ENCODE peak calls at places on chromosomes 12 and 14, in ten cellular contexts. V is heart right ventricle; M is breast epithelium; Z is mammary epithelial cell; C is mesendoderm; D is choroid plexus epithelial cell; G is AG09309; P is CD4-positive, alpha-beta memory T cell; U is AG10803; S is cardiac fibroblast. T is an unnamed sample.

GRCh38 chr14:74846968-74847549 is 28.9 kb downstream of the PROX2 start:
- DNase-seq in V (no peak), M (no peak), Z (peak), C (no peak), D (peak), G (no peak), P (no peak), U (peak), S (peak), T (peak)

GRCh38 chr14:76968621-76969063 is 59.9 kb downstream of the IRF2BPL start:
- DNase-seq in V (no peak), M (no peak), Z (no peak), C (peak), D (no peak), G (no peak), P (no peak), U (no peak), S (no peak), T (no peak)

GRCh38 chr14:56474419-56475022 is 105.1 kb upstream of the TMEM260 start:
- DNase-seq in V (no peak), M (no peak), Z (peak), C (peak), D (peak), G (no peak), P (peak), U (peak), S (peak), T (peak)

GRCh38 chr12:95201056-95201670 is 16.1 kb downstream of the FGD6 start:
- DNase-seq in V (no peak), M (no peak), Z (peak), C (no peak), D (peak), G (no peak), P (no peak), U (peak), S (peak), T (peak)

GRCh38 chr12:7161327-7161726 is 28.2 kb upstream of the PEX5 start:
- DNase-seq in V (no peak), M (no peak), Z (no peak), C (no peak), D (no peak), G (no peak), P (no peak), U (no peak), S (no peak), T (no peak)

GRCh38 chr12:121514184-121514742 is 66.6 kb downstream of the KDM2B start:
- DNase-seq in V (no peak), M (no peak), Z (no peak), C (no peak), D (no peak), G (no peak), P (no peak), U (no peak), S (no peak), T (no peak)

GRCh38 chr12:75766263-75767160 is 255.1 kb upstream of the KRR1 start:
- DNase-seq in V (no peak), M (no peak), Z (peak), C (peak), D (peak), G (no peak), P (no peak), U (no peak), S (peak), T (peak)

GRCh38 chr12:77946541-77947021 is 115.9 kb downstream of the NAV3 start:
- DNase-seq in V (no peak), M (no peak), Z (peak), C (no peak), D (peak), G (no peak), P (no peak), U (peak), S (peak), T (peak)

GRCh38 chr12:64560395-64561301 is 49.6 kb upstream of the RASSF3 start:
- DNase-seq in V (no peak), M (no peak), Z (peak), C (no peak), D (peak), G (peak), P (no peak), U (peak), S (peak), T (peak)

GRCh38 chr12:92021665-92022033 is 124.0 kb downstream of the BTG1 start:
- DNase-seq in V (no peak), M (no peak), Z (no peak), C (peak), D (no peak), G (no peak), P (no peak), U (no peak), S (no peak), T (no peak)

GRCh38 chr12:100591979-100592378 is 18.5 kb downstream of the GAS2L3 start:
- DNase-seq in V (no peak), M (no peak), Z (no peak), C (no peak), D (no peak), G (no peak), P (no peak), U (no peak), S (no peak), T (no peak)

GRCh38 chr14:89947344-89947743 is 7.2 kb downstream of the EFCAB11 start:
- DNase-seq in V (no peak), M (no peak), Z (no peak), C (peak), D (no peak), G (no peak), P (no peak), U (no peak), S (no peak), T (no peak)

GRCh38 chr14:101500681-101501080 is 60.6 kb upstream of the DIO3 start:
- DNase-seq in V (no peak), M (peak), Z (no peak), C (no peak), D (no peak), G (no peak), P (no peak), U (no peak), S (no peak), T (no peak)

DNA sequence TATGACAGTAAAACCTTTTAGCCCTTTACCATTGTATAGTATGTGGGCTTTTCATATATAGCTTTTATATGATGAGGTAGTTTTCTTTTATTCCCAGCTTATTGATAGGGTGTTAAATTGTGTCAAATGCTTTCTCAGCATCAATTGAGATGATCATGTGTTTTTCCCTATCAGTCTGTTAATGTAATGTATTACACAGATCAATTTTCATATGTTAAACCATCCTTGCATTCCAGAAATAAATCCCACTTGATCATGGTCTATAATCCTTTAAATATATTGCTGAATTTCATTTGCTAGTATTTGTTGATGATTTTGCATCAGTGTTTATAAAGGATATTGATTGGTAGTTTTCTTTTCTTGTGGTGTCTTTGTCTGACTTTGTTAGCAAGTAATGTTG is 603.9 kb downstream of the TRHDE start:
- DNase-seq in V (no peak), M (no peak), Z (no peak), C (no peak), D (no peak), G (no peak), P (no peak), U (no peak), S (no peak), T (no peak)
- H3K4me3 ChIP-seq in V (no peak), M (no peak), Z (no peak), C (no peak), D (no peak), G (no peak), P (no peak), U (no peak), S (no peak), T (no peak)

GRCh38 chr14:37591311-37591940 is 3.6 kb downstream of the FOXA1 start:
- DNase-seq in V (peak), M (no peak), Z (no peak), C (peak), D (no peak), G (no peak), P (no peak), U (no peak), S (no peak), T (no peak)
- H3K4me3 ChIP-seq in V (no peak), M (no peak), Z (no peak), C (no peak), D (no peak), G (no peak), P (no peak), U (no peak), S (no peak), T (no peak)

GRCh38 chr12:39619316-39619659 is 315 bp downstream of the ABCD2 start:
- DNase-seq in V (no peak), M (no peak), Z (no peak), C (no peak), D (no peak), G (no peak), P (no peak), U (no peak), S (no peak), T (no peak)
- H3K4me3 ChIP-seq in V (peak), M (peak), Z (peak), C (no peak), D (peak), G (peak), P (peak), U (peak), S (peak), T (peak)

GRCh38 chr14:70018713-70019201 is 139.5 kb downstream of the SMOC1 start:
- DNase-seq in V (peak), M (peak), Z (no peak), C (no peak), D (peak), G (no peak), P (no peak), U (peak), S (no peak), T (peak)
- H3K4me3 ChIP-seq in V (peak), M (peak), Z (no peak), C (no peak), D (no peak), G (no peak), P (no peak), U (peak), S (no peak), T (peak)

GRCh38 chr12:118319627-118320026 is 53.1 kb downstream of the TAOK3 start:
- DNase-seq in V (no peak), M (no peak), Z (no peak), C (no peak), D (no peak), G (no peak), P (no peak), U (no peak), S (no peak), T (no peak)

GRCh38 chr12:118312578-118312977 is 60.1 kb downstream of the TAOK3 start:
- DNase-seq in V (no peak), M (no peak), Z (peak), C (no peak), D (no peak), G (no peak), P (no peak), U (no peak), S (no peak), T (no peak)

GRCh38 chr12:118317729-118318128 is 55.0 kb downstream of the TAOK3 start:
- DNase-seq in V (no peak), M (no peak), Z (no peak), C (no peak), D (no peak), G (no peak), P (no peak), U (no peak), S (no peak), T (no peak)

GRCh38 chr12:118318703-118319102 is 54.0 kb downstream of the TAOK3 start:
- DNase-seq in V (no peak), M (no peak), Z (no peak), C (no peak), D (no peak), G (no peak), P (no peak), U (no peak), S (no peak), T (no peak)

GRCh38 chr12:118315821-118316220 is 56.9 kb downstream of the TAOK3 start:
- DNase-seq in V (no peak), M (no peak), Z (no peak), C (no peak), D (no peak), G (no peak), P (no peak), U (no peak), S (no peak), T (no peak)
- H3K4me3 ChIP-seq in V (no peak), M (no peak), Z (no peak), C (no peak), D (no peak), G (no peak), P (no peak), U (no peak), S (no peak), T (no peak)

GRCh38 chr12:1591543-1591942 is 2.8 kb downstream of the FBXL14 start:
- DNase-seq in V (no peak), M (no peak), Z (no peak), C (peak), D (peak), G (no peak), P (no peak), U (no peak), S (no peak), T (peak)

GRCh38 chr12:1588574-1588944 is 5.8 kb downstream of the FBXL14 start:
- DNase-seq in V (no peak), M (no peak), Z (no peak), C (no peak), D (no peak), G (no peak), P (no peak), U (no peak), S (no peak), T (no peak)

GRCh38 chr12:1591029-1591428 is 3.4 kb downstream of the FBXL14 start:
- DNase-seq in V (no peak), M (no peak), Z (peak), C (peak), D (peak), G (no peak), P (peak), U (no peak), S (peak), T (peak)

GRCh38 chr12:1587927-1588573 is 6.3 kb downstream of the FBXL14 start:
- DNase-seq in V (no peak), M (no peak), Z (no peak), C (no peak), D (peak), G (no peak), P (no peak), U (no peak), S (peak), T (no peak)

GRCh38 chr12:1590083-1590979 is 4.0 kb downstream of the FBXL14 start:
- DNase-seq in V (no peak), M (no peak), Z (peak), C (peak), D (peak), G (no peak), P (no peak), U (peak), S (peak), T (peak)
- H3K4me3 ChIP-seq in V (peak), M (peak), Z (peak), C (no peak), D (peak), G (peak), P (peak), U (peak), S (peak), T (peak)